ENCODE peak calls at places on chromosome 2, in six cellular contexts. B is dorsolateral prefrontal cortex, G is GM12864, I is A549, T is mesothelial cell of epicardium, P is fibroblast of the aortic adventitia. N is an unnamed sample.

GRCh38 chr2:64106481-64106880 is 37.7 kb downstream of the PELI1 start:
- DNase-seq in T (no peak), B (no peak), P (no peak), I (no peak), G (no peak), N (no peak)

GRCh38 chr2:173831312-173832229 is 133.6 kb downstream of the SP3 start:
- DNase-seq in T (no peak), P (peak; percentile 83), G (no peak), I (no peak), B (no peak), N (no peak)

GRCh38 chr2:119008108-119008507 is 66.1 kb downstream of the MARCO start:
- DNase-seq in G (no peak), T (no peak), I (peak; percentile 40), P (no peak), B (no peak), N (no peak)

GRCh38 chr2:236345081-236345714 is 81.0 kb upstream of the ASB18 start:
- DNase-seq in P (no peak), B (no peak), I (no peak), G (no peak), T (no peak), N (no peak)

GRCh38 chr2:15352363-15352762 is 208.8 kb downstream of the NBAS start:
- DNase-seq in G (no peak), P (no peak), I (no peak), B (no peak), T (no peak), N (no peak)

GRCh38 chr2:26179446-26179907 is 6.6 kb downstream of the GAREM2 start:
- DNase-seq in B (no peak), P (no peak), G (no peak), I (no peak), T (no peak), N (peak; percentile 30)

GRCh38 chr2:172995323-172996244 is 80.1 kb upstream of the MAP3K20 start:
- DNase-seq in P (peak; percentile 88), T (no peak), G (no peak), B (no peak), I (peak; percentile 97), N (no peak)

GRCh38 chr2:174544156-174544555 is 53.4 kb downstream of the WIPF1 start:
- DNase-seq in T (no peak), B (no peak), G (no peak), P (no peak), I (no peak), N (no peak)

GRCh38 chr2:234979204-234980167 is 27.7 kb downstream of the SH3BP4 start:
- DNase-seq in P (peak; percentile 35), G (no peak), T (no peak), I (peak; percentile 49), B (no peak), N (no peak)

GRCh38 chr2:194203898-194204297 is 1453.1 kb upstream of the SLC39A10 start:
- DNase-seq in T (no peak), P (no peak), I (peak; percentile 3), B (no peak), G (no peak), N (no peak)

GRCh38 chr2:129806317-129806716 is 173.1 kb upstream of the RAB6C start:
- DNase-seq in B (no peak), P (no peak), T (no peak), G (no peak), I (no peak), N (no peak)

GRCh38 chr2:69779258-69779989 is 37.5 kb downstream of the ANXA4 start:
- DNase-seq in G (no peak), B (no peak), I (peak; percentile 95), T (no peak), P (peak; percentile 69), N (no peak)

GRCh38 chr2:3486047-3487027 is 33.0 kb downstream of the ADI1 start:
- DNase-seq in G (no peak), P (no peak), T (no peak), B (no peak), I (no peak), N (no peak)

GRCh38 chr2:27202829-27203228 is 9.0 kb upstream of the ATRAID start:
- DNase-seq in P (no peak), T (no peak), I (no peak), G (no peak), B (no peak), N (no peak)

GRCh38 chr2:157840568-157841156 is 35.5 kb downstream of the ACVR1 start:
- DNase-seq in P (peak; percentile 56), G (no peak), I (no peak), B (no peak), T (no peak), N (no peak)

GRCh38 chr2:127235082-127235702 is 15.1 kb upstream of the CYP27C1 start:
- DNase-seq in G (no peak), T (no peak), I (no peak), B (no peak), P (no peak), N (no peak)

GRCh38 chr2:105789745-105790466 is 45.2 kb downstream of the NCK2 start:
- DNase-seq in I (no peak), P (peak; percentile 34), B (no peak), G (no peak), T (no peak), N (peak; percentile 45)

GRCh38 chr2:5021148-5021547 is 671.0 kb upstream of the SOX11 start:
- DNase-seq in P (no peak), T (no peak), I (no peak), G (no peak), B (no peak), N (no peak)

GRCh38 chr2:188937228-188938220 is 36.6 kb upstream of the COL3A1 start:
- DNase-seq in T (no peak), P (peak; percentile 89), I (no peak), G (no peak), B (no peak), N (no peak)

GRCh38 chr2:136874258-136874657 is 108.9 kb downstream of the THSD7B start:
- DNase-seq in T (no peak), P (peak; percentile 0), B (no peak), G (no peak), I (peak; percentile 11), N (peak; percentile 9)
- TF ChIP-seq CTCF in T (peak; percentile 11), P (no peak), B (peak; percentile 26), G (peak; percentile 53), I (no peak), N (peak; percentile 36)

GRCh38 chr2:81002906-81003305 is 698.4 kb upstream of the LRRTM1 start:
- DNase-seq in P (no peak), B (no peak), T (no peak), I (no peak), G (no peak), N (no peak)

DNA sequence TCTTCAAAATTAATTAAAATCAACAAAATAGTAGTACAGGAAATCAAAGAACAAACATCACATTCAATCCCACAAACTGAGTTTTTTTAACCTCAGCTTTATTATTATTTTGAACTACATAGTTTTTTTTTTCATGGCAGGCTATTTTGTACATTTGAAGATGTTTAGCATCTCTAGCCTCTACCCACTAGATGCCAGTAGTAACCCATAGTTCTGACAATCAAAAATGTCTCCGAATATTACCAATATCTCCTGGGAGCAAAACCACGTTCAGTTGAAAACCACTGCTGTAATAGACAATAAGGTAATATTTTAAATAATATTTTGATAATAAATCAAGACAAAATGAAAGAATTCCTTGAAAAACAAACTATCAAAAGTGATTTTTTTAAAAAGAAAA is 702.6 kb upstream of the LRRTM1 start:
- DNase-seq in B (no peak), P (no peak), G (no peak), I (no peak), T (no peak), N (no peak)
- TF ChIP-seq CTCF in B (no peak), P (no peak), G (no peak), I (no peak), T (no peak), N (no peak)

GRCh38 chr2:54558976-54559410 is 102.9 kb downstream of the SPTBN1 start:
- DNase-seq in G (no peak), I (no peak), P (no peak), T (no peak), B (no peak), N (peak; percentile 29)

GRCh38 chr2:54556659-54557121 is 100.6 kb downstream of the SPTBN1 start:
- DNase-seq in T (no peak), P (peak; percentile 95), B (no peak), G (no peak), I (no peak), N (no peak)

GRCh38 chr2:54558188-54558975 is 102.3 kb downstream of the SPTBN1 start:
- DNase-seq in P (peak; percentile 59), I (peak; percentile 78), T (peak; percentile 37), B (no peak), G (no peak), N (peak; percentile 76)

GRCh38 chr2:54557211-54557600 is 101.1 kb downstream of the SPTBN1 start:
- DNase-seq in T (no peak), I (no peak), G (no peak), B (no peak), P (no peak), N (no peak)

DNA sequence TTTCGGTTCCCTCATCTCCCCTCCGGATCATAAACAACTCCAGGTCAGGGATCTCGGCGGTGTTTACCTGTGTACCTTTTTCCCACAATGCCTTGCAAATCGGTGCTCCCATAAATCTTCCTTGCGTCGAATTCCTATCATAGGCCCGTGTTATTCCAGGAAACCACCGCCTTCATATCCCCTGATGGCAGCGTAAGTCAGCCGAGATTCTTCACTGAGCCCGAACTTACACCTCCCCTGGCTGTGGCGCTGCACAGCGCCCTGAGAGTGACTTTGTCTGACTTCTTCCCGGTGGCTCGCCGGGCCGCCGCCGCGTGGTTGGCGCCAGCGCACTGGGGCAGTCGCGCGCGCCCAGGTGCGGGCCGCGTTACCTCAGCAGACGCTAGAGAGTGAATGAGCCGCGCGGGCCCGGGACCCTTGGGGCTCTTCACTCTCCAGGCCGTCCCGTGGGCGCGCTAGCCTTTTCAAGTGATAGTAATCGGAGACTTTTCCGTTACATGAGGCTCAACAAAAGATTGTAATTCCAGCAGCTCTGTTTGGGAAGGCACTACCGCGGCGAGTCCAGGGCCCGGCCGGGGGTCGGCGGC is 101.6 kb downstream of the SPTBN1 start:
- DNase-seq in B (no peak), P (peak; percentile 42), T (peak; percentile 39), G (no peak), I (peak; percentile 85), N (peak; percentile 63)
- TF ChIP-seq CTCF in B (no peak), P (no peak), T (no peak), G (peak; percentile 25), I (no peak), N (no peak)

GRCh38 chr2:101518470-101519172 is 43.7 kb upstream of the RFX8 start:
- DNase-seq in T (no peak), P (peak; percentile 66), I (peak; percentile 83), G (no peak), B (peak; percentile 70), N (no peak)
- TF ChIP-seq CTCF in T (no peak), P (peak; percentile 47), I (peak; percentile 70), G (no peak), B (peak; percentile 54), N (peak; percentile 8)

N was measured in GM13977.